ENCODE peak calls at places on chromosomes 1 and 21, in eight cellular contexts. S, W, P, O, J, X, Q and F are unnamed samples.

GRCh38 chr1:156912861-156913808 is 7.3 kb upstream of the LRRC71 start:
- DNase-seq in Q (no peak), X (no peak), S (no peak), P (no peak), J (no peak), O (peak; percentile 95), W (peak; percentile 50), F (no peak)

GRCh38 chr1:17059391-17060128 is 5.7 kb upstream of the SDHB start:
- DNase-seq in Q (peak; percentile 58), S (peak; percentile 26), O (peak; percentile 60), J (peak; percentile 80), P (peak; percentile 60), W (peak; percentile 77), X (peak; percentile 67), F (peak; percentile 81)

GRCh38 chr1:201469645-201470074 is 672 bp upstream of the PHLDA3 start:
- DNase-seq in O (no peak), W (no peak), Q (no peak), P (no peak), S (no peak), X (no peak), J (no peak), F (no peak)

GRCh38 chr1:86552376-86552775 is 5.5 kb downstream of the CLCA4 start:
- DNase-seq in X (no peak), Q (no peak), J (no peak), P (no peak), W (no peak), O (no peak), S (no peak), F (no peak)

GRCh38 chr1:26824735-26825134 is 1.8 kb upstream of the ZDHHC18 start:
- DNase-seq in W (no peak), Q (no peak), J (no peak), O (no peak), S (no peak), P (no peak), X (no peak), F (no peak)

GRCh38 chr1:156194300-156194652 is 372 bp downstream of the SLC25A44 start:
- DNase-seq in W (no peak), X (no peak), P (no peak), J (no peak), S (no peak), Q (no peak), O (no peak), F (peak; percentile 15)

GRCh38 chr1:39085174-39085573 is 59.0 kb downstream of the NDUFS5 start:
- DNase-seq in S (no peak), Q (no peak), O (no peak), P (no peak), J (no peak), X (no peak), W (no peak), F (no peak)

GRCh38 chr1:2499986-2500596 is 24.0 kb downstream of the PLCH2 start:
- DNase-seq in W (no peak), P (no peak), Q (no peak), J (no peak), X (peak; percentile 64), O (no peak), S (no peak), F (no peak)

GRCh38 chr1:3597599-3597964 is 13.7 kb downstream of the MEGF6 start:
- DNase-seq in W (no peak), O (no peak), X (peak; percentile 43), Q (no peak), P (no peak), J (no peak), S (no peak), F (no peak)

GRCh38 chr1:9413143-9413876 is 120.6 kb downstream of the SPSB1 start:
- DNase-seq in W (peak; percentile 96), X (peak; percentile 82), Q (peak; percentile 93), O (peak; percentile 25), J (peak; percentile 83), S (peak; percentile 78), P (no peak), F (peak; percentile 95)

GRCh38 chr1:55468438-55468837 is 253.3 kb upstream of the USP24 start:
- DNase-seq in X (no peak), Q (no peak), W (no peak), P (no peak), J (no peak), O (no peak), S (no peak), F (peak; percentile 70)

GRCh38 chr21:38577887-38578286 is 79.6 kb upstream of the ERG start:
- DNase-seq in X (no peak), J (no peak), W (no peak), O (no peak), S (no peak), P (no peak), Q (no peak), F (no peak)

GRCh38 chr1:151156515-151156819 is at the start of gene TNFAIP8L2:
- DNase-seq in S (no peak), X (peak; percentile 90), Q (no peak), W (no peak), O (no peak), J (no peak), P (no peak), F (no peak)

GRCh38 chr21:42381347-42381984 is 14.4 kb downstream of the TMPRSS3 start:
- DNase-seq in S (no peak), W (peak; percentile 12), X (peak; percentile 71), J (peak; percentile 53), Q (peak; percentile 76), P (no peak), O (no peak), F (peak; percentile 32)

GRCh38 chr1:145994391-145995120 is 1.8 kb downstream of the TXNIP start:
- DNase-seq in P (no peak), S (no peak), W (no peak), X (peak; percentile 76), J (no peak), Q (peak; percentile 14), O (no peak), F (no peak)

GRCh38 chr1:71770121-71770520 is 512.2 kb downstream of the NEGR1 start:
- DNase-seq in J (peak; percentile 19), X (no peak), P (no peak), O (no peak), W (peak; percentile 77), S (peak; percentile 10), Q (peak; percentile 11), F (peak; percentile 48)

GRCh38 chr1:15231714-15232201 is 15.3 kb upstream of the FHAD1 start:
- DNase-seq in X (no peak), J (no peak), O (no peak), Q (peak; percentile 91), S (no peak), P (no peak), W (no peak), F (no peak)

GRCh38 chr1:10718083-10718415 is 78.4 kb downstream of the CASZ1 start:
- DNase-seq in X (no peak), W (no peak), J (no peak), S (no peak), P (no peak), Q (no peak), O (no peak), F (no peak)

GRCh38 chr1:226677121-226678020 is 61.7 kb downstream of the ITPKB start:
- DNase-seq in W (peak; percentile 94), X (peak; percentile 81), J (peak; percentile 68), Q (peak; percentile 62), P (peak; percentile 87), O (no peak), S (no peak), F (peak; percentile 93)

GRCh38 chr1:54745274-54745673 is 19.0 kb downstream of the PARS2 start:
- DNase-seq in W (no peak), X (no peak), O (no peak), S (no peak), P (no peak), J (no peak), Q (no peak), F (no peak)